ENCODE peak calls at places on chromosomes 2 and 18, in six cellular contexts. E is GM12891, O is HepG2, F is H1, X is GM12878, R is K562. A is an unnamed sample.

GRCh38 chr18:25795178-25795577 is 295.2 kb downstream of the SS18 start:
- DNase-seq in E (no peak), O (no peak), F (no peak), X (no peak), R (no peak), A (no peak)

GRCh38 chr2:217801115-217801531 is 201.7 kb downstream of the TNS1 start:
- DNase-seq in E (no peak), O (no peak), F (no peak), X (no peak), R (no peak), A (peak)

GRCh38 chr2:28382755-28383154 is 9.9 kb upstream of the FOSL2 start:
- DNase-seq in E (no peak), O (no peak), F (no peak), X (no peak), R (peak), A (no peak)

GRCh38 chr2:224543939-224544338 is 41.2 kb downstream of the CUL3 start:
- DNase-seq in E (no peak), O (no peak), F (no peak), X (no peak), R (no peak), A (no peak)

GRCh38 chr2:196239622-196240587 is 68.5 kb upstream of the STK17B start:
- DNase-seq in E (peak), O (no peak), F (no peak), X (peak), R (peak), A (no peak)

GRCh38 chr2:64404002-64404731 is 49.8 kb upstream of the LGALSL start:
- DNase-seq in E (no peak), O (peak), F (peak), X (no peak), R (no peak), A (no peak)

GRCh38 chr2:163247151-163247872 is 408.7 kb upstream of the KCNH7 start:
- DNase-seq in E (no peak), O (no peak), F (no peak), X (no peak), R (no peak), A (no peak)

GRCh38 chr2:110858135-110858737 is 125.9 kb downstream of the ACOXL start:
- DNase-seq in E (no peak), O (no peak), F (no peak), X (peak), R (no peak), A (peak)

GRCh38 chr2:221346411-221346810 is 225.7 kb downstream of the EPHA4 start:
- DNase-seq in E (no peak), O (no peak), F (no peak), X (no peak), R (no peak), A (no peak)

GRCh38 chr2:142286618-142287017 is 155.8 kb upstream of the LRP1B start:
- DNase-seq in E (no peak), O (peak), F (peak), X (no peak), R (no peak), A (no peak)

GRCh38 chr2:235350234-235350633 is 143.6 kb upstream of the AGAP1 start:
- DNase-seq in E (no peak), O (no peak), F (no peak), X (no peak), R (no peak), A (no peak)

GRCh38 chr2:150473767-150474166 is 13.7 kb downstream of the RND3 start:
- DNase-seq in E (no peak), O (no peak), F (no peak), X (no peak), R (no peak), A (no peak)

GRCh38 chr2:101985101-101985792 is 6.5 kb upstream of the IL1R2 start:
- DNase-seq in E (no peak), O (peak), F (no peak), X (no peak), R (no peak), A (no peak)

GRCh38 chr2:73292316-73292905 is 937 bp downstream of the EGR4 start:
- DNase-seq in E (no peak), O (no peak), F (peak), X (no peak), R (no peak), A (no peak)

GRCh38 chr2:74619651-74620297 is 28.4 kb downstream of the M1AP start:
- DNase-seq in E (no peak), O (no peak), F (no peak), X (peak), R (no peak), A (no peak)

GRCh38 chr2:240930631-240931318 is 24.6 kb downstream of the CROCC2 start:
- DNase-seq in E (no peak), O (no peak), F (peak), X (no peak), R (no peak), A (no peak)

GRCh38 chr2:215299337-215299859 is 12.5 kb upstream of the ATIC start:
- DNase-seq in E (no peak), O (no peak), F (no peak), X (no peak), R (no peak), A (no peak)

GRCh38 chr2:98568161-98568956 is 40.0 kb downstream of the COA5 start:
- DNase-seq in E (no peak), O (no peak), F (no peak), X (no peak), R (no peak), A (no peak)

GRCh38 chr2:12931211-12931844 is 214.6 kb downstream of the TRIB2 start:
- DNase-seq in E (peak), O (peak), F (no peak), X (no peak), R (no peak), A (no peak)
- TF ChIP-seq POLR2A in E (no peak), O (no peak), F (no peak), X (no peak), R (no peak), A (no peak)

DNA sequence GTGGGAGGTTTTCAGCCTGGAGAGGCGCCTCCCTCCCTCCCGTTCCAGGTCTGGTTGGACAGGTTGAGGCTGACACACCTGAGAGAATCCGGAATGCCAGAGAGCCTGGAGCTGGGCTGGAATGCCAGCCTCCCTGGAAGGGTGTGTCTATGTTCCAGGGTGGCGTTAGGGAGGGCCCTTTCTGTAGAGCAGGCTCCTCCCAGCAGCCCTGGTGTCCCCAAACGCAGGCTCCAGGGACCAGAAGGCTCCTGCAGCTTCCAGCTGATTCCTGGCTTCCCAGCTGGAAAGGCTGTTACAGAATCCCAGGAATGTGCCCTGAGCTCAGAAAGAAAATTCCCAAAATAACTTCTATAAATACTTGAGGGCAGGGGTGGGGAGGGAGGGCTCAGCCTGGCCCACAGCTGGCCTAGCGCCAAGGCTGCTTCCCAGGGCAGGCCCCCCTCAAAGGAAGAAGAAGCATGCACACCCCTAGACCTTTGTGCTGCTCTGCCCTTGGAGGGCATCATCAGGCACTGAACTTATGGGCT is 85.4 kb downstream of the STPG4 start:
- DNase-seq in E (no peak), O (peak), F (peak), X (no peak), R (no peak), A (no peak)
- TF ChIP-seq POLR2AphosphoS5 in E (no peak), O (no peak), F (no peak), X (no peak), R (no peak), A (no peak)

GRCh38 chr2:20177556-20178403 is 47.1 kb downstream of the SDC1 start:
- DNase-seq in E (no peak), O (no peak), F (no peak), X (no peak), R (no peak), A (no peak)

GRCh38 chr2:20175267-20175666 is 49.7 kb downstream of the SDC1 start:
- DNase-seq in E (no peak), O (no peak), F (no peak), X (no peak), R (no peak), A (no peak)

GRCh38 chr2:20178404-20179178 is 46.3 kb downstream of the SDC1 start:
- DNase-seq in E (no peak), O (no peak), F (no peak), X (no peak), R (no peak), A (no peak)

GRCh38 chr2:20179179-20179754 is 45.7 kb downstream of the SDC1 start:
- DNase-seq in E (no peak), O (no peak), F (no peak), X (no peak), R (no peak), A (no peak)

GRCh38 chr2:20176760-20177159 is 48.2 kb downstream of the SDC1 start:
- DNase-seq in E (no peak), O (no peak), F (no peak), X (no peak), R (no peak), A (no peak)
- TF ChIP-seq TAF1 in E (no peak), O (no peak), F (no peak), X (no peak), R (no peak), A (no peak)

GRCh38 chr2:70123829-70124117 is 36.5 kb downstream of the PCBP1 start:
- DNase-seq in E (no peak), O (no peak), F (no peak), X (no peak), R (no peak), A (no peak)

GRCh38 chr2:70123051-70123828 is 36.0 kb downstream of the PCBP1 start:
- DNase-seq in E (no peak), O (no peak), F (peak), X (no peak), R (no peak), A (no peak)

GRCh38 chr2:70125498-70125898 is 38.2 kb downstream of the PCBP1 start:
- DNase-seq in E (no peak), O (no peak), F (no peak), X (no peak), R (no peak), A (no peak)

GRCh38 chr2:70122470-70122869 is 35.2 kb downstream of the PCBP1 start:
- DNase-seq in E (no peak), O (no peak), F (no peak), X (no peak), R (no peak), A (no peak)

DNA sequence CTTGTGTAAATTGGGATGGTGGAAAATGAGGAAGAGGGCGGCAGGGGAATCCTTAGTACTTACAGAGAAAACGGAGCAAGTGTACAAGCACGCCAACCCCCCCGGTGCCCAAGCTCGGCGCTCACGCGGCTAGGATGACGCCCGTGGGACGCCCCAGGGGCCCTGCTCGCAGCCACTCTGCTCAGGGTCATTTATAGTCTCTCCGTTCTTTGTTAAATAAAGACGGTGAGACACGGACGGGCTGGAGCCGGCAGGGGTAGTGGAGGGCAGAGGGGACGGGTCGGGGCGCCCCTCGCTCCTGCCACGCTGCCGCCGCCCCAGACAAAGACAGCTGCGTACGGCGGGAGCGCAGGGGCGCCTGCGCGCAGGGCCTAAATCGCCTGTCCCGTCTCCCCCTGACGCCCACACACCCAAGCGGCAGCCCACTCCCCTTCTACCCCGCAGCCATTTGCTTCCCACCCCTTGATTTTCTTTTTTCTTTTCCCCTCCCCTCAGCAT is 37.8 kb downstream of the PCBP1 start:
- DNase-seq in E (no peak), O (no peak), F (peak), X (no peak), R (peak), A (no peak)
- TF ChIP-seq POLR2A in E (peak), O (no peak), F (peak), X (peak), R (no peak), A (peak)

GRCh38 chr2:47272905-47273758 is 118.0 kb upstream of the STPG4 start:
- DNase-seq in E (no peak), O (no peak), F (no peak), X (no peak), R (peak), A (no peak)

GRCh38 chr2:47270421-47270820 is 115.3 kb upstream of the STPG4 start:
- DNase-seq in E (no peak), O (no peak), F (no peak), X (no peak), R (no peak), A (no peak)

GRCh38 chr2:47271054-47272000 is 116.2 kb upstream of the STPG4 start:
- DNase-seq in E (no peak), O (no peak), F (no peak), X (no peak), R (no peak), A (no peak)

GRCh38 chr2:47274054-47274779 is 119.1 kb upstream of the STPG4 start:
- DNase-seq in E (no peak), O (no peak), F (no peak), X (no peak), R (no peak), A (no peak)

GRCh38 chr2:47272031-47272864 is 117.1 kb upstream of the STPG4 start:
- DNase-seq in E (peak), O (no peak), F (peak), X (no peak), R (peak), A (peak)
- TF ChIP-seq POLR2AphosphoS5 in E (no peak), O (no peak), F (no peak), X (no peak), R (no peak), A (no peak)

GRCh38 chr2:218806346-218806978 is 24.5 kb downstream of the CYP27A1 start:
- DNase-seq in E (no peak), O (peak), F (no peak), X (peak), R (no peak), A (no peak)
- TF ChIP-seq TAF1 in E (no peak), O (no peak), F (no peak), X (no peak), R (no peak), A (no peak)

GRCh38 chr2:113157897-113158753 is 15.6 kb upstream of the PSD4 start:
- DNase-seq in E (no peak), O (no peak), F (peak), X (no peak), R (no peak), A (no peak)
- TF ChIP-seq POLR2A in E (no peak), O (no peak), F (no peak), X (no peak), R (no peak), A (no peak)

DNA sequence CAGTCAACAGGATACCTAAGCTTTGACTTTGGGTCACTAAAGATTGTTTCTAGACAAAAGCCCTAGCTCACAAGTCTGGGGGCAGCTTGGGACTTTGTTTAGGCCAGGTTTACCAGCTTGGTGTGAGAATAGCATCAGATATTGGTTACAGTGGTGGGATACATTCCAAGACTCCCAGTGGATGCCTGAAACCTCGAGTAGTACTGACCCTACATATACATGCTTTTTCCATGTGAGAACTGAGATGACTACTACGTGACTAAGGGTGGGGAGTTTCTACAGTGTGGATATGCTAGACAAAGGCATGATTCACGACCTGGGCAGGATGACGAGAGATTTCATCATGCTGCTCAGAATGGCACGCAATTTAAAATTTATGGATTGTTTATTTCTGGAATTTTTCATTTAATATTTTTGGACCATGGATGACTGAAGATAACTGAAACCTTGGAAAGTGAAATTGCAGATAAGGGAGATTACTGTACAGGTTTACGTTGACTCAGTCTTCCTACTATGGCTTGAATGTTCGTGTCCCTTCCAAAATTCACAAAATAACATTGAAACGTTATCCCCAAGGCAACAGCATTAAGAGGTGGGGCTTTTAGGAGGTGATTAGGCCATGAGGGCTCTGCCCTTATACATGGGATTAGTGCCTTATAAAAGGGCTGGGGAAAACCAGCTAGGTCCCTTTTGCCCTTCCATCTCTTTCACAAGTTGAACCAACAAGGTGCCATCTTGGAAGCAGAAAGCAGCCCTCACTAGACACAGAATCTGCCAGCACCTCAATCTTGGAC is 50.2 kb upstream of the CTAGE1 start:
- DNase-seq in E (no peak), O (no peak), F (no peak), X (no peak), R (no peak), A (no peak)
- TF ChIP-seq POLR2AphosphoS5 in E (no peak), O (no peak), F (no peak), X (no peak), R (no peak), A (no peak)

GRCh38 chr2:198950813-198951212 is 506.9 kb downstream of the SATB2 start:
- DNase-seq in E (no peak), O (no peak), F (no peak), X (no peak), R (no peak), A (no peak)
- TF ChIP-seq TAF1 in E (no peak), O (no peak), F (no peak), X (no peak), R (no peak), A (no peak)

GRCh38 chr18:1593091-1593490 is 688.4 kb downstream of the ADCYAP1 start:
- DNase-seq in E (no peak), O (no peak), F (no peak), X (no peak), R (no peak), A (no peak)

GRCh38 chr18:1595165-1595564 is 690.5 kb downstream of the ADCYAP1 start:
- DNase-seq in E (no peak), O (no peak), F (no peak), X (no peak), R (no peak), A (no peak)
- TF ChIP-seq POLR2A in E (no peak), O (no peak), F (no peak), X (no peak), R (no peak), A (no peak)

A was measured in GM12892.